ENCODE peak calls at places on chromosomes 12 and 14, in nine cellular contexts. F, U, S, E, J, V, W, Q and Y are unnamed samples.

GRCh38 chr14:74065746-74066575 is 18.3 kb downstream of the ALDH6A1 start:
- DNase-seq in F (no peak), U (no peak), S (no peak), E (no peak), J (no peak), V (peak; percentile 9), W (no peak), Q (no peak), Y (no peak)

GRCh38 chr12:41531147-41531829 is 343.2 kb downstream of the PDZRN4 start:
- DNase-seq in F (no peak), U (peak; percentile 82), S (no peak), E (no peak), J (no peak), V (no peak), W (peak; percentile 16), Q (no peak), Y (no peak)

GRCh38 chr14:93073366-93073722 is 42.4 kb downstream of the ITPK1 start:
- DNase-seq in F (no peak), U (no peak), S (no peak), E (no peak), J (no peak), V (no peak), W (no peak), Q (no peak), Y (no peak)

GRCh38 chr12:124603910-124604775 is 36.7 kb upstream of the NCOR2 start:
- DNase-seq in F (no peak), U (no peak), S (no peak), E (no peak), J (no peak), V (no peak), W (no peak), Q (no peak), Y (no peak)

GRCh38 chr12:75699251-75699650 is 187.8 kb upstream of the KRR1 start:
- DNase-seq in F (no peak), U (no peak), S (no peak), E (no peak), J (no peak), V (no peak), W (no peak), Q (no peak), Y (no peak)

GRCh38 chr12:93011100-93011499 is 82.0 kb upstream of the EEA1 start:
- DNase-seq in F (no peak), U (no peak), S (no peak), E (no peak), J (no peak), V (no peak), W (peak; percentile 58), Q (no peak), Y (no peak)

GRCh38 chr14:104496095-104496494 is 83.5 kb upstream of the C14orf180 start:
- DNase-seq in F (no peak), U (no peak), S (no peak), E (no peak), J (no peak), V (no peak), W (no peak), Q (no peak), Y (no peak)

GRCh38 chr14:53411110-53411509 is 258.0 kb upstream of the DDHD1 start:
- DNase-seq in F (no peak), U (no peak), S (no peak), E (no peak), J (no peak), V (peak; percentile 92), W (peak; percentile 48), Q (no peak), Y (no peak)

GRCh38 chr12:132310181-132311040 is 19.0 kb downstream of the GALNT9 start:
- DNase-seq in F (no peak), U (no peak), S (no peak), E (no peak), J (no peak), V (no peak), W (no peak), Q (no peak), Y (no peak)

GRCh38 chr14:23793532-23793931 is 157.4 kb downstream of the DHRS2 start:
- DNase-seq in F (no peak), U (no peak), S (no peak), E (no peak), J (no peak), V (no peak), W (no peak), Q (no peak), Y (no peak)

GRCh38 chr12:52685406-52685890 is 5.2 kb upstream of the KRT1 start:
- DNase-seq in F (no peak), U (no peak), S (no peak), E (no peak), J (no peak), V (no peak), W (no peak), Q (no peak), Y (no peak)

GRCh38 chr12:18261273-18261672 is at the start of gene PIK3C2G:
- DNase-seq in F (no peak), U (no peak), S (no peak), E (no peak), J (no peak), V (no peak), W (no peak), Q (no peak), Y (no peak)

GRCh38 chr12:124592050-124592449 is 24.6 kb upstream of the NCOR2 start:
- DNase-seq in F (no peak), U (peak; percentile 83), S (no peak), E (no peak), J (no peak), V (peak; percentile 64), W (peak; percentile 86), Q (no peak), Y (no peak)

GRCh38 chr14:52048641-52049204 is 20.1 kb downstream of the NID2 start:
- DNase-seq in F (no peak), U (no peak), S (peak; percentile 37), E (no peak), J (no peak), V (no peak), W (peak; percentile 81), Q (no peak), Y (no peak)

GRCh38 chr12:9711664-9712063 is 21.2 kb downstream of the CLECL1 start:
- DNase-seq in F (no peak), U (no peak), S (no peak), E (no peak), J (no peak), V (no peak), W (peak; percentile 4), Q (no peak), Y (no peak)

GRCh38 chr14:89266754-89267153 is 150.3 kb downstream of the FOXN3 start:
- DNase-seq in F (no peak), U (peak; percentile 6), S (no peak), E (no peak), J (no peak), V (no peak), W (no peak), Q (no peak), Y (no peak)

GRCh38 chr12:32897688-32898573 is 1.4 kb upstream of the PKP2 start:
- DNase-seq in F (no peak), U (no peak), S (no peak), E (no peak), J (no peak), V (no peak), W (no peak), Q (no peak), Y (no peak)

GRCh38 chr12:92821142-92821541 is 108.0 kb downstream of the EEA1 start:
- DNase-seq in F (no peak), U (no peak), S (no peak), E (no peak), J (no peak), V (no peak), W (no peak), Q (no peak), Y (no peak)

GRCh38 chr14:71487941-71488340 is 444.3 kb upstream of the RGS6 start:
- DNase-seq in F (no peak), U (no peak), S (no peak), E (no peak), J (no peak), V (peak; percentile 24), W (peak; percentile 26), Q (no peak), Y (no peak)

GRCh38 chr12:21559855-21560569 is 33.9 kb downstream of the SPX start:
- DNase-seq in F (no peak), U (no peak), S (no peak), E (peak; percentile 58), J (no peak), V (peak; percentile 84), W (no peak), Q (no peak), Y (no peak)

GRCh38 chr12:123937707-123938600 is 34.7 kb downstream of the CCDC92 start:
- DNase-seq in F (peak; percentile 21), U (no peak), S (no peak), E (peak; percentile 80), J (no peak), V (no peak), W (no peak), Q (peak; percentile 16), Y (no peak)

GRCh38 chr12:94761559-94761958 is 111.2 kb upstream of the TMCC3 start:
- DNase-seq in F (no peak), U (no peak), S (no peak), E (peak; percentile 8), J (no peak), V (peak; percentile 93), W (peak; percentile 93), Q (no peak), Y (no peak)

GRCh38 chr12:22658214-22658613 is 33.2 kb downstream of the ETNK1 start:
- DNase-seq in F (no peak), U (no peak), S (no peak), E (peak; percentile 26), J (no peak), V (peak; percentile 75), W (peak; percentile 90), Q (no peak), Y (no peak)

GRCh38 chr14:34347683-34348082 is 114.4 kb downstream of the SPTSSA start:
- DNase-seq in F (no peak), U (no peak), S (no peak), E (peak; percentile 19), J (no peak), V (no peak), W (no peak), Q (no peak), Y (no peak)

GRCh38 chr12:54016478-54016964 is 7.7 kb downstream of the HOXC8 start:
- DNase-seq in F (no peak), U (no peak), S (no peak), E (no peak), J (no peak), V (peak; percentile 96), W (peak; percentile 92), Q (no peak), Y (no peak)

GRCh38 chr14:51848120-51848519 is 12.3 kb upstream of the GNG2 start:
- DNase-seq in F (no peak), U (no peak), S (no peak), E (peak; percentile 45), J (no peak), V (peak; percentile 40), W (no peak), Q (no peak), Y (no peak)

GRCh38 chr14:22887990-22888378 is 5.0 kb downstream of the REM2 start:
- DNase-seq in F (no peak), U (no peak), S (no peak), E (no peak), J (no peak), V (no peak), W (no peak), Q (peak; percentile 64), Y (no peak)

GRCh38 chr12:79934309-79935020 is 432 bp downstream of the PPP1R12A start:
- DNase-seq in F (peak; percentile 39), U (peak; percentile 93), S (peak; percentile 58), E (peak; percentile 59), J (no peak), V (peak; percentile 55), W (peak; percentile 48), Q (peak; percentile 42), Y (no peak)

GRCh38 chr12:98073610-98074009 is 441.8 kb upstream of the TMPO start:
- DNase-seq in F (no peak), U (no peak), S (no peak), E (no peak), J (no peak), V (no peak), W (no peak), Q (no peak), Y (no peak)